ENCODE peak calls at places on chromosomes 13 and 19, in seven cellular contexts. One of them, this sample, is unnamed.

GRCh38 chr13:19984430-19985218 is 26.1 kb downstream of the ZMYM2 start:
- DNase-seq in foreskin fibroblast: peak; percentile 70
- DNase-seq in stimulated activated naive CD8-positive, alpha-beta T cell treated with anti-CD3 and anti-CD28 coated beads, Interleukin-15, Interleukin-2, amounts not matched to agents 100 U/mL and 50 U/mL, for 24 hours: no peak
- DNase-seq in GM03348: peak; percentile 69
- DNase-seq in fibroblast of the aortic adventitia: peak; percentile 73
- DNase-seq in stimulated activated CD4-positive, alpha-beta T cell treated with anti-CD3 and anti-CD28 coated beads, Interleukin-4, amount 100 ng/mL, for 48 hours: no peak
- DNase-seq in nucleus accumbens: no peak
- DNase-seq in this sample: no peak

GRCh38 chr19:12938536-12939291 is at the start of gene CALR:
- DNase-seq in nucleus accumbens: no peak
- DNase-seq in stimulated activated CD4-positive, alpha-beta T cell treated with anti-CD3 and anti-CD28 coated beads, Interleukin-4, amount 100 ng/mL, for 48 hours: no peak
- DNase-seq in foreskin fibroblast: peak; percentile 67
- DNase-seq in stimulated activated naive CD8-positive, alpha-beta T cell treated with anti-CD3 and anti-CD28 coated beads, Interleukin-15, Interleukin-2, amounts not matched to agents 100 U/mL and 50 U/mL, for 24 hours: no peak
- DNase-seq in fibroblast of the aortic adventitia: peak; percentile 37
- DNase-seq in GM03348: peak; percentile 41
- DNase-seq in this sample: no peak

GRCh38 chr13:111530137-111530536 is 209.7 kb downstream of the TEX29 start:
- DNase-seq in nucleus accumbens: no peak
- DNase-seq in stimulated activated CD4-positive, alpha-beta T cell treated with anti-CD3 and anti-CD28 coated beads, Interleukin-4, amount 100 ng/mL, for 48 hours: no peak
- DNase-seq in GM03348: no peak
- DNase-seq in stimulated activated naive CD8-positive, alpha-beta T cell treated with anti-CD3 and anti-CD28 coated beads, Interleukin-15, Interleukin-2, amounts not matched to agents 100 U/mL and 50 U/mL, for 24 hours: no peak
- DNase-seq in fibroblast of the aortic adventitia: no peak
- DNase-seq in foreskin fibroblast: no peak
- DNase-seq in this sample: no peak

GRCh38 chr13:52449323-52450011 is 967 bp downstream of the VPS36 start:
- DNase-seq in stimulated activated CD4-positive, alpha-beta T cell treated with anti-CD3 and anti-CD28 coated beads, Interleukin-4, amount 100 ng/mL, for 48 hours: no peak
- DNase-seq in stimulated activated naive CD8-positive, alpha-beta T cell treated with anti-CD3 and anti-CD28 coated beads, Interleukin-15, Interleukin-2, amounts not matched to agents 100 U/mL and 50 U/mL, for 24 hours: no peak
- DNase-seq in fibroblast of the aortic adventitia: no peak
- DNase-seq in GM03348: no peak
- DNase-seq in nucleus accumbens: no peak
- DNase-seq in foreskin fibroblast: no peak
- DNase-seq in this sample: no peak

GRCh38 chr19:10352764-10353671 is 13.6 kb upstream of the ICAM3 start:
- DNase-seq in stimulated activated naive CD8-positive, alpha-beta T cell treated with anti-CD3 and anti-CD28 coated beads, Interleukin-15, Interleukin-2, amounts not matched to agents 100 U/mL and 50 U/mL, for 24 hours: no peak
- DNase-seq in foreskin fibroblast: no peak
- DNase-seq in GM03348: no peak
- DNase-seq in fibroblast of the aortic adventitia: peak; percentile 20
- DNase-seq in nucleus accumbens: no peak
- DNase-seq in stimulated activated CD4-positive, alpha-beta T cell treated with anti-CD3 and anti-CD28 coated beads, Interleukin-4, amount 100 ng/mL, for 48 hours: no peak
- DNase-seq in this sample: no peak

GRCh38 chr13:49683489-49683888 is 7.8 kb downstream of the EBPL start:
- DNase-seq in nucleus accumbens: no peak
- DNase-seq in stimulated activated naive CD8-positive, alpha-beta T cell treated with anti-CD3 and anti-CD28 coated beads, Interleukin-15, Interleukin-2, amounts not matched to agents 100 U/mL and 50 U/mL, for 24 hours: no peak
- DNase-seq in GM03348: no peak
- DNase-seq in foreskin fibroblast: no peak
- DNase-seq in fibroblast of the aortic adventitia: no peak
- DNase-seq in stimulated activated CD4-positive, alpha-beta T cell treated with anti-CD3 and anti-CD28 coated beads, Interleukin-4, amount 100 ng/mL, for 48 hours: no peak
- DNase-seq in this sample: no peak

GRCh38 chr19:38949580-38950367 is 19.0 kb downstream of the MRPS12 start:
- DNase-seq in stimulated activated CD4-positive, alpha-beta T cell treated with anti-CD3 and anti-CD28 coated beads, Interleukin-4, amount 100 ng/mL, for 48 hours: peak; percentile 87
- DNase-seq in fibroblast of the aortic adventitia: peak; percentile 22
- DNase-seq in nucleus accumbens: peak; percentile 89
- DNase-seq in foreskin fibroblast: peak; percentile 86
- DNase-seq in stimulated activated naive CD8-positive, alpha-beta T cell treated with anti-CD3 and anti-CD28 coated beads, Interleukin-15, Interleukin-2, amounts not matched to agents 100 U/mL and 50 U/mL, for 24 hours: peak; percentile 91
- DNase-seq in GM03348: peak; percentile 55
- DNase-seq in this sample: peak; percentile 93

GRCh38 chr13:62510906-62511655 is 1095.4 kb upstream of the PCDH20 start:
- DNase-seq in fibroblast of the aortic adventitia: no peak
- DNase-seq in GM03348: no peak
- DNase-seq in stimulated activated CD4-positive, alpha-beta T cell treated with anti-CD3 and anti-CD28 coated beads, Interleukin-4, amount 100 ng/mL, for 48 hours: no peak
- DNase-seq in nucleus accumbens: no peak
- DNase-seq in foreskin fibroblast: peak; percentile 2
- DNase-seq in stimulated activated naive CD8-positive, alpha-beta T cell treated with anti-CD3 and anti-CD28 coated beads, Interleukin-15, Interleukin-2, amounts not matched to agents 100 U/mL and 50 U/mL, for 24 hours: no peak
- DNase-seq in this sample: no peak

GRCh38 chr19:37519890-37520289 is 13.2 kb downstream of the ZNF793 start:
- DNase-seq in stimulated activated naive CD8-positive, alpha-beta T cell treated with anti-CD3 and anti-CD28 coated beads, Interleukin-15, Interleukin-2, amounts not matched to agents 100 U/mL and 50 U/mL, for 24 hours: no peak
- DNase-seq in stimulated activated CD4-positive, alpha-beta T cell treated with anti-CD3 and anti-CD28 coated beads, Interleukin-4, amount 100 ng/mL, for 48 hours: no peak
- DNase-seq in foreskin fibroblast: no peak
- DNase-seq in GM03348: no peak
- DNase-seq in nucleus accumbens: no peak
- DNase-seq in fibroblast of the aortic adventitia: no peak
- DNase-seq in this sample: no peak

GRCh38 chr19:39110263-39110967 is 15.2 kb upstream of the PAK4 start:
- DNase-seq in GM03348: peak; percentile 77
- DNase-seq in foreskin fibroblast: peak; percentile 64
- DNase-seq in fibroblast of the aortic adventitia: peak; percentile 39
- DNase-seq in nucleus accumbens: peak; percentile 26
- DNase-seq in stimulated activated naive CD8-positive, alpha-beta T cell treated with anti-CD3 and anti-CD28 coated beads, Interleukin-15, Interleukin-2, amounts not matched to agents 100 U/mL and 50 U/mL, for 24 hours: peak; percentile 82
- DNase-seq in stimulated activated CD4-positive, alpha-beta T cell treated with anti-CD3 and anti-CD28 coated beads, Interleukin-4, amount 100 ng/mL, for 48 hours: peak; percentile 55
- DNase-seq in this sample: no peak

GRCh38 chr19:45470147-45471081 is 2.6 kb downstream of the FOSB start:
- DNase-seq in foreskin fibroblast: peak; percentile 59
- DNase-seq in fibroblast of the aortic adventitia: peak; percentile 47
- DNase-seq in nucleus accumbens: peak; percentile 59
- DNase-seq in GM03348: no peak
- DNase-seq in stimulated activated naive CD8-positive, alpha-beta T cell treated with anti-CD3 and anti-CD28 coated beads, Interleukin-15, Interleukin-2, amounts not matched to agents 100 U/mL and 50 U/mL, for 24 hours: peak; percentile 41
- DNase-seq in stimulated activated CD4-positive, alpha-beta T cell treated with anti-CD3 and anti-CD28 coated beads, Interleukin-4, amount 100 ng/mL, for 48 hours: peak; percentile 22
- DNase-seq in this sample: no peak

GRCh38 chr13:113862191-113862765 is 1.6 kb downstream of the GAS6 start:
- DNase-seq in stimulated activated naive CD8-positive, alpha-beta T cell treated with anti-CD3 and anti-CD28 coated beads, Interleukin-15, Interleukin-2, amounts not matched to agents 100 U/mL and 50 U/mL, for 24 hours: no peak
- DNase-seq in GM03348: peak; percentile 48
- DNase-seq in stimulated activated CD4-positive, alpha-beta T cell treated with anti-CD3 and anti-CD28 coated beads, Interleukin-4, amount 100 ng/mL, for 48 hours: no peak
- DNase-seq in fibroblast of the aortic adventitia: no peak
- DNase-seq in foreskin fibroblast: peak; percentile 48
- DNase-seq in nucleus accumbens: no peak
- DNase-seq in this sample: no peak

GRCh38 chr19:29400917-29401711 is 124.7 kb upstream of the VSTM2B start:
- DNase-seq in nucleus accumbens: peak; percentile 27
- DNase-seq in stimulated activated naive CD8-positive, alpha-beta T cell treated with anti-CD3 and anti-CD28 coated beads, Interleukin-15, Interleukin-2, amounts not matched to agents 100 U/mL and 50 U/mL, for 24 hours: no peak
- DNase-seq in GM03348: no peak
- DNase-seq in fibroblast of the aortic adventitia: no peak
- DNase-seq in stimulated activated CD4-positive, alpha-beta T cell treated with anti-CD3 and anti-CD28 coated beads, Interleukin-4, amount 100 ng/mL, for 48 hours: no peak
- DNase-seq in foreskin fibroblast: no peak
- DNase-seq in this sample: no peak

GRCh38 chr19:14487370-14488125 is 8.4 kb downstream of the GIPC1 start:
- DNase-seq in nucleus accumbens: no peak
- DNase-seq in GM03348: no peak
- DNase-seq in fibroblast of the aortic adventitia: no peak
- DNase-seq in foreskin fibroblast: no peak
- DNase-seq in stimulated activated CD4-positive, alpha-beta T cell treated with anti-CD3 and anti-CD28 coated beads, Interleukin-4, amount 100 ng/mL, for 48 hours: no peak
- DNase-seq in stimulated activated naive CD8-positive, alpha-beta T cell treated with anti-CD3 and anti-CD28 coated beads, Interleukin-15, Interleukin-2, amounts not matched to agents 100 U/mL and 50 U/mL, for 24 hours: no peak
- DNase-seq in this sample: no peak

GRCh38 chr13:80840313-80840976 is 499.5 kb upstream of the SPRY2 start:
- DNase-seq in GM03348: no peak
- DNase-seq in fibroblast of the aortic adventitia: peak; percentile 94
- DNase-seq in stimulated activated naive CD8-positive, alpha-beta T cell treated with anti-CD3 and anti-CD28 coated beads, Interleukin-15, Interleukin-2, amounts not matched to agents 100 U/mL and 50 U/mL, for 24 hours: no peak
- DNase-seq in foreskin fibroblast: peak; percentile 97
- DNase-seq in nucleus accumbens: no peak
- DNase-seq in stimulated activated CD4-positive, alpha-beta T cell treated with anti-CD3 and anti-CD28 coated beads, Interleukin-4, amount 100 ng/mL, for 48 hours: no peak
- DNase-seq in this sample: no peak

GRCh38 chr19:55493052-55493649 is 4.9 kb downstream of the SSC5D start:
- DNase-seq in stimulated activated CD4-positive, alpha-beta T cell treated with anti-CD3 and anti-CD28 coated beads, Interleukin-4, amount 100 ng/mL, for 48 hours: no peak
- DNase-seq in fibroblast of the aortic adventitia: peak; percentile 49
- DNase-seq in stimulated activated naive CD8-positive, alpha-beta T cell treated with anti-CD3 and anti-CD28 coated beads, Interleukin-15, Interleukin-2, amounts not matched to agents 100 U/mL and 50 U/mL, for 24 hours: no peak
- DNase-seq in GM03348: peak; percentile 61
- DNase-seq in nucleus accumbens: no peak
- DNase-seq in foreskin fibroblast: peak; percentile 71
- DNase-seq in this sample: no peak

GRCh38 chr19:2415281-2415972 is 12.0 kb downstream of the TIMM13 start:
- DNase-seq in GM03348: no peak
- DNase-seq in stimulated activated CD4-positive, alpha-beta T cell treated with anti-CD3 and anti-CD28 coated beads, Interleukin-4, amount 100 ng/mL, for 48 hours: no peak
- DNase-seq in stimulated activated naive CD8-positive, alpha-beta T cell treated with anti-CD3 and anti-CD28 coated beads, Interleukin-15, Interleukin-2, amounts not matched to agents 100 U/mL and 50 U/mL, for 24 hours: no peak
- DNase-seq in nucleus accumbens: no peak
- DNase-seq in fibroblast of the aortic adventitia: no peak
- DNase-seq in foreskin fibroblast: no peak
- DNase-seq in this sample: no peak

GRCh38 chr19:1262687-1263123 is 6.4 kb upstream of the CIRBP start:
- DNase-seq in stimulated activated CD4-positive, alpha-beta T cell treated with anti-CD3 and anti-CD28 coated beads, Interleukin-4, amount 100 ng/mL, for 48 hours: no peak
- DNase-seq in GM03348: no peak
- DNase-seq in nucleus accumbens: no peak
- DNase-seq in stimulated activated naive CD8-positive, alpha-beta T cell treated with anti-CD3 and anti-CD28 coated beads, Interleukin-15, Interleukin-2, amounts not matched to agents 100 U/mL and 50 U/mL, for 24 hours: no peak
- DNase-seq in fibroblast of the aortic adventitia: no peak
- DNase-seq in foreskin fibroblast: peak; percentile 82
- DNase-seq in this sample: no peak

GRCh38 chr13:28059214-28059613 is 41.2 kb downstream of the FLT3 start:
- DNase-seq in GM03348: peak; percentile 32
- DNase-seq in foreskin fibroblast: peak; percentile 41
- DNase-seq in stimulated activated CD4-positive, alpha-beta T cell treated with anti-CD3 and anti-CD28 coated beads, Interleukin-4, amount 100 ng/mL, for 48 hours: peak; percentile 40
- DNase-seq in fibroblast of the aortic adventitia: peak; percentile 7
- DNase-seq in nucleus accumbens: no peak
- DNase-seq in stimulated activated naive CD8-positive, alpha-beta T cell treated with anti-CD3 and anti-CD28 coated beads, Interleukin-15, Interleukin-2, amounts not matched to agents 100 U/mL and 50 U/mL, for 24 hours: peak; percentile 60
- DNase-seq in this sample: no peak

GRCh38 chr19:28706693-28707092 is 506.3 kb downstream of the UQCRFS1 start:
- DNase-seq in fibroblast of the aortic adventitia: no peak
- DNase-seq in stimulated activated CD4-positive, alpha-beta T cell treated with anti-CD3 and anti-CD28 coated beads, Interleukin-4, amount 100 ng/mL, for 48 hours: no peak
- DNase-seq in stimulated activated naive CD8-positive, alpha-beta T cell treated with anti-CD3 and anti-CD28 coated beads, Interleukin-15, Interleukin-2, amounts not matched to agents 100 U/mL and 50 U/mL, for 24 hours: no peak
- DNase-seq in GM03348: no peak
- DNase-seq in nucleus accumbens: no peak
- DNase-seq in foreskin fibroblast: peak; percentile 24
- DNase-seq in this sample: no peak

GRCh38 chr19:43438291-43439162 is 23.8 kb downstream of the TEX101 start:
- DNase-seq in stimulated activated naive CD8-positive, alpha-beta T cell treated with anti-CD3 and anti-CD28 coated beads, Interleukin-15, Interleukin-2, amounts not matched to agents 100 U/mL and 50 U/mL, for 24 hours: peak; percentile 21
- DNase-seq in foreskin fibroblast: peak; percentile 86
- DNase-seq in fibroblast of the aortic adventitia: peak; percentile 97
- DNase-seq in nucleus accumbens: no peak
- DNase-seq in GM03348: peak; percentile 87
- DNase-seq in stimulated activated CD4-positive, alpha-beta T cell treated with anti-CD3 and anti-CD28 coated beads, Interleukin-4, amount 100 ng/mL, for 48 hours: no peak
- DNase-seq in this sample: no peak

GRCh38 chr13:79491715-79492114 is 10.8 kb downstream of the NDFIP2 start:
- DNase-seq in nucleus accumbens: no peak
- DNase-seq in stimulated activated naive CD8-positive, alpha-beta T cell treated with anti-CD3 and anti-CD28 coated beads, Interleukin-15, Interleukin-2, amounts not matched to agents 100 U/mL and 50 U/mL, for 24 hours: no peak
- DNase-seq in stimulated activated CD4-positive, alpha-beta T cell treated with anti-CD3 and anti-CD28 coated beads, Interleukin-4, amount 100 ng/mL, for 48 hours: no peak
- DNase-seq in fibroblast of the aortic adventitia: peak; percentile 92
- DNase-seq in GM03348: peak; percentile 57
- DNase-seq in foreskin fibroblast: peak; percentile 74
- DNase-seq in this sample: no peak

GRCh38 chr13:65966991-65967451 is 1263.1 kb downstream of the PCDH9 start:
- DNase-seq in stimulated activated CD4-positive, alpha-beta T cell treated with anti-CD3 and anti-CD28 coated beads, Interleukin-4, amount 100 ng/mL, for 48 hours: no peak
- DNase-seq in GM03348: no peak
- DNase-seq in foreskin fibroblast: peak; percentile 43
- DNase-seq in stimulated activated naive CD8-positive, alpha-beta T cell treated with anti-CD3 and anti-CD28 coated beads, Interleukin-15, Interleukin-2, amounts not matched to agents 100 U/mL and 50 U/mL, for 24 hours: no peak
- DNase-seq in nucleus accumbens: no peak
- DNase-seq in fibroblast of the aortic adventitia: peak; percentile 74
- DNase-seq in this sample: no peak

GRCh38 chr13:109476001-109476400 is 310.4 kb downstream of the IRS2 start:
- DNase-seq in foreskin fibroblast: no peak
- DNase-seq in fibroblast of the aortic adventitia: no peak
- DNase-seq in stimulated activated naive CD8-positive, alpha-beta T cell treated with anti-CD3 and anti-CD28 coated beads, Interleukin-15, Interleukin-2, amounts not matched to agents 100 U/mL and 50 U/mL, for 24 hours: no peak
- DNase-seq in stimulated activated CD4-positive, alpha-beta T cell treated with anti-CD3 and anti-CD28 coated beads, Interleukin-4, amount 100 ng/mL, for 48 hours: no peak
- DNase-seq in nucleus accumbens: no peak
- DNase-seq in GM03348: no peak
- DNase-seq in this sample: no peak

This sample was measured in frontal cortex.